ENCODE peak calls at places on chromosomes 12 and 14, in five cellular contexts. One of them, this sample, is unnamed. For H3K9me3, H3K4me1 and H3K36me3, the result is how much of the 10 kb centered on the place peaks cover.

GRCh38 chr12:52125499-52125900 is 46.0 kb downstream of the SMIM41 start:
- DNase-seq in CD4-positive, alpha-beta memory T cell: no peak
- DNase-seq in DND-41: no peak
- DNase-seq in heart left ventricle: no peak
- DNase-seq in left ventricle myocardium inferior: no peak
- DNase-seq in this sample: peak

GRCh38 chr12:8156845-8157244 is at the start of gene ZNF705A:
- DNase-seq in CD4-positive, alpha-beta memory T cell: no peak
- DNase-seq in DND-41: no peak
- DNase-seq in heart left ventricle: no peak
- DNase-seq in left ventricle myocardium inferior: no peak
- DNase-seq in this sample: no peak

GRCh38 chr12:93699271-93700141 is 22.3 kb downstream of the CRADD start:
- DNase-seq in CD4-positive, alpha-beta memory T cell: no peak
- DNase-seq in DND-41: no peak
- DNase-seq in heart left ventricle: no peak
- DNase-seq in left ventricle myocardium inferior: no peak
- DNase-seq in this sample: no peak

GRCh38 chr12:105427883-105428282 is 97.4 kb downstream of the C12orf75 start:
- DNase-seq in CD4-positive, alpha-beta memory T cell: no peak
- DNase-seq in DND-41: no peak
- DNase-seq in heart left ventricle: no peak
- DNase-seq in left ventricle myocardium inferior: no peak
- DNase-seq in this sample: no peak

GRCh38 chr14:35470775-35471174 is 63.2 kb upstream of the INSM2 start:
- DNase-seq in CD4-positive, alpha-beta memory T cell: no peak
- DNase-seq in DND-41: peak
- DNase-seq in heart left ventricle: no peak
- DNase-seq in left ventricle myocardium inferior: no peak
- DNase-seq in this sample: no peak

GRCh38 chr12:131088701-131089525 is 135.2 kb downstream of the ADGRD1 start:
- DNase-seq in CD4-positive, alpha-beta memory T cell: no peak
- DNase-seq in DND-41: peak
- DNase-seq in heart left ventricle: peak
- DNase-seq in left ventricle myocardium inferior: no peak
- DNase-seq in this sample: peak

GRCh38 chr14:85281921-85282320 is 248.0 kb upstream of the FLRT2 start:
- DNase-seq in CD4-positive, alpha-beta memory T cell: no peak
- DNase-seq in DND-41: no peak
- DNase-seq in heart left ventricle: no peak
- DNase-seq in left ventricle myocardium inferior: no peak
- DNase-seq in this sample: no peak

GRCh38 chr12:84637926-84638325 is 274.7 kb downstream of the SLC6A15 start:
- DNase-seq in CD4-positive, alpha-beta memory T cell: no peak
- DNase-seq in DND-41: no peak
- DNase-seq in heart left ventricle: no peak
- DNase-seq in left ventricle myocardium inferior: no peak
- DNase-seq in this sample: no peak

GRCh38 chr12:95630496-95630895 is 79.2 kb upstream of the USP44 start:
- DNase-seq in CD4-positive, alpha-beta memory T cell: no peak
- DNase-seq in DND-41: no peak
- DNase-seq in heart left ventricle: no peak
- DNase-seq in left ventricle myocardium inferior: no peak
- DNase-seq in this sample: no peak

GRCh38 chr14:104404922-104405321 is 174.6 kb upstream of the C14orf180 start:
- DNase-seq in CD4-positive, alpha-beta memory T cell: no peak
- DNase-seq in DND-41: no peak
- DNase-seq in heart left ventricle: no peak
- DNase-seq in left ventricle myocardium inferior: no peak
- DNase-seq in this sample: no peak

GRCh38 chr14:24436355-24437019 is 6.1 kb downstream of the SDR39U1 start:
- DNase-seq in CD4-positive, alpha-beta memory T cell: peak
- DNase-seq in DND-41: peak
- DNase-seq in heart left ventricle: peak
- DNase-seq in left ventricle myocardium inferior: no peak
- DNase-seq in this sample: no peak

GRCh38 chr14:105979446-105979845 is 453.1 kb downstream of the TMEM121 start:
- DNase-seq in CD4-positive, alpha-beta memory T cell: no peak
- DNase-seq in DND-41: no peak
- DNase-seq in heart left ventricle: no peak
- DNase-seq in left ventricle myocardium inferior: no peak
- DNase-seq in this sample: no peak
- H3K9me3 ChIP-seq in CD4-positive, alpha-beta memory T cell: under half
- H3K9me3 ChIP-seq in DND-41: under half
- H3K9me3 ChIP-seq in heart left ventricle: under half
- H3K9me3 ChIP-seq in left ventricle myocardium inferior: under half
- H3K9me3 ChIP-seq in this sample: under half

GRCh38 chr14:89618309-89618708 is 201.3 kb upstream of the FOXN3 start:
- DNase-seq in CD4-positive, alpha-beta memory T cell: no peak
- DNase-seq in DND-41: no peak
- DNase-seq in heart left ventricle: no peak
- DNase-seq in left ventricle myocardium inferior: no peak
- DNase-seq in this sample: no peak

GRCh38 chr14:89617142-89617460 is 200.1 kb upstream of the FOXN3 start:
- DNase-seq in CD4-positive, alpha-beta memory T cell: no peak
- DNase-seq in DND-41: no peak
- DNase-seq in heart left ventricle: no peak
- DNase-seq in left ventricle myocardium inferior: no peak
- DNase-seq in this sample: no peak

GRCh38 chr14:89616425-89617141 is 199.6 kb upstream of the FOXN3 start:
- DNase-seq in CD4-positive, alpha-beta memory T cell: peak
- DNase-seq in DND-41: peak
- DNase-seq in heart left ventricle: no peak
- DNase-seq in left ventricle myocardium inferior: no peak
- DNase-seq in this sample: no peak

GRCh38 chr14:89618821-89619551 is 202.0 kb upstream of the FOXN3 start:
- DNase-seq in CD4-positive, alpha-beta memory T cell: peak
- DNase-seq in DND-41: peak
- DNase-seq in heart left ventricle: peak
- DNase-seq in left ventricle myocardium inferior: peak
- DNase-seq in this sample: peak

GRCh38 chr14:89617471-89618291 is 200.6 kb upstream of the FOXN3 start:
- DNase-seq in CD4-positive, alpha-beta memory T cell: peak
- DNase-seq in DND-41: peak
- DNase-seq in heart left ventricle: peak
- DNase-seq in left ventricle myocardium inferior: no peak
- DNase-seq in this sample: peak
- H3K4me1 ChIP-seq in CD4-positive, alpha-beta memory T cell: half or more
- H3K4me1 ChIP-seq in DND-41: half or more
- H3K4me1 ChIP-seq in heart left ventricle: under half
- H3K4me1 ChIP-seq in left ventricle myocardium inferior: half or more
- H3K4me1 ChIP-seq in this sample: under half

GRCh38 chr12:54649825-54650224 is 1.7 kb upstream of the DCD start:
- DNase-seq in CD4-positive, alpha-beta memory T cell: no peak
- DNase-seq in DND-41: no peak
- DNase-seq in heart left ventricle: no peak
- DNase-seq in left ventricle myocardium inferior: no peak
- DNase-seq in this sample: no peak

GRCh38 chr12:54650409-54650808 is 2.2 kb upstream of the DCD start:
- DNase-seq in CD4-positive, alpha-beta memory T cell: no peak
- DNase-seq in DND-41: no peak
- DNase-seq in heart left ventricle: no peak
- DNase-seq in left ventricle myocardium inferior: no peak
- DNase-seq in this sample: no peak

GRCh38 chr12:54654926-54655325 is 6.8 kb upstream of the DCD start:
- DNase-seq in CD4-positive, alpha-beta memory T cell: no peak
- DNase-seq in DND-41: no peak
- DNase-seq in heart left ventricle: no peak
- DNase-seq in left ventricle myocardium inferior: no peak
- DNase-seq in this sample: no peak

GRCh38 chr12:54650884-54651283 is 2.7 kb upstream of the DCD start:
- DNase-seq in CD4-positive, alpha-beta memory T cell: no peak
- DNase-seq in DND-41: no peak
- DNase-seq in heart left ventricle: no peak
- DNase-seq in left ventricle myocardium inferior: no peak
- DNase-seq in this sample: no peak

GRCh38 chr12:54653025-54653424 is 4.9 kb upstream of the DCD start:
- DNase-seq in CD4-positive, alpha-beta memory T cell: no peak
- DNase-seq in DND-41: no peak
- DNase-seq in heart left ventricle: no peak
- DNase-seq in left ventricle myocardium inferior: no peak
- DNase-seq in this sample: no peak
- H3K36me3 ChIP-seq in CD4-positive, alpha-beta memory T cell: under half
- H3K36me3 ChIP-seq in DND-41: under half
- H3K36me3 ChIP-seq in heart left ventricle: under half
- H3K36me3 ChIP-seq in left ventricle myocardium inferior: under half
- H3K36me3 ChIP-seq in this sample: under half

GRCh38 chr14:105902131-105902898 is 375.9 kb downstream of the TMEM121 start:
- DNase-seq in CD4-positive, alpha-beta memory T cell: no peak
- DNase-seq in DND-41: no peak
- DNase-seq in heart left ventricle: peak
- DNase-seq in left ventricle myocardium inferior: no peak
- DNase-seq in this sample: no peak

GRCh38 chr14:105905456-105905855 is 379.1 kb downstream of the TMEM121 start:
- DNase-seq in CD4-positive, alpha-beta memory T cell: no peak
- DNase-seq in DND-41: no peak
- DNase-seq in heart left ventricle: peak
- DNase-seq in left ventricle myocardium inferior: no peak
- DNase-seq in this sample: no peak

GRCh38 chr14:105907276-105907675 is 380.9 kb downstream of the TMEM121 start:
- DNase-seq in CD4-positive, alpha-beta memory T cell: no peak
- DNase-seq in DND-41: no peak
- DNase-seq in heart left ventricle: no peak
- DNase-seq in left ventricle myocardium inferior: no peak
- DNase-seq in this sample: no peak

GRCh38 chr14:105903971-105904370 is 377.6 kb downstream of the TMEM121 start:
- DNase-seq in CD4-positive, alpha-beta memory T cell: no peak
- DNase-seq in DND-41: no peak
- DNase-seq in heart left ventricle: peak
- DNase-seq in left ventricle myocardium inferior: no peak
- DNase-seq in this sample: no peak

DNA sequence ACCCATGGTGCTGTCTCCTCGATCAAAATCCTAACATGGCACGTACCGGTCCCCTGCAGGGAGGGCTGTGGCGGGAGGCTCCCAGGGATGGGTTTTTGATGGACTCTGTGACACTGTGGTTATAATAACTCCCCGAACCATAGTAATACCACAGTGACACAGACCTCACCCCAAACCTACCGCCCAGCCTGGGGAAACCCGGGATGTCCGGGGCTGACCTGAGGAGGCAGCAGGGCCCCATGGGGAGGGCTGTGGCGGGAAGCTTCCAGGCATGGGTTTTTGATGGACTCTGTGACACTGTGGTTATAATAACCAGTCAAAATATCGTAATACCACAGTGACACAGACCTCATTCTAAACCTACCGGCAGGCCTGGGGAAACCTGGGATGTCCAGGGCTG is 378.0 kb downstream of the TMEM121 start:
- DNase-seq in CD4-positive, alpha-beta memory T cell: no peak
- DNase-seq in DND-41: no peak
- DNase-seq in heart left ventricle: peak
- DNase-seq in left ventricle myocardium inferior: no peak
- DNase-seq in this sample: no peak
- H3K9me3 ChIP-seq in CD4-positive, alpha-beta memory T cell: under half
- H3K9me3 ChIP-seq in DND-41: under half
- H3K9me3 ChIP-seq in heart left ventricle: under half
- H3K9me3 ChIP-seq in left ventricle myocardium inferior: under half
- H3K9me3 ChIP-seq in this sample: under half

GRCh38 chr12:3220382-3221321 is 143.5 kb downstream of the TSPAN9 start:
- DNase-seq in CD4-positive, alpha-beta memory T cell: no peak
- DNase-seq in DND-41: peak
- DNase-seq in heart left ventricle: no peak
- DNase-seq in left ventricle myocardium inferior: no peak
- DNase-seq in this sample: peak
- H3K4me1 ChIP-seq in CD4-positive, alpha-beta memory T cell: under half
- H3K4me1 ChIP-seq in DND-41: under half
- H3K4me1 ChIP-seq in heart left ventricle: half or more
- H3K4me1 ChIP-seq in left ventricle myocardium inferior: half or more
- H3K4me1 ChIP-seq in this sample: under half

GRCh38 chr12:128796439-128797118 is 27.2 kb downstream of the SLC15A4 start:
- DNase-seq in CD4-positive, alpha-beta memory T cell: no peak
- DNase-seq in DND-41: no peak
- DNase-seq in heart left ventricle: no peak
- DNase-seq in left ventricle myocardium inferior: no peak
- DNase-seq in this sample: no peak

GRCh38 chr12:128797119-128798118 is 26.3 kb downstream of the SLC15A4 start:
- DNase-seq in CD4-positive, alpha-beta memory T cell: no peak
- DNase-seq in DND-41: no peak
- DNase-seq in heart left ventricle: no peak
- DNase-seq in left ventricle myocardium inferior: no peak
- DNase-seq in this sample: no peak

GRCh38 chr12:128792881-128793280 is 30.9 kb downstream of the SLC15A4 start:
- DNase-seq in CD4-positive, alpha-beta memory T cell: no peak
- DNase-seq in DND-41: no peak
- DNase-seq in heart left ventricle: no peak
- DNase-seq in left ventricle myocardium inferior: no peak
- DNase-seq in this sample: no peak

GRCh38 chr12:128794661-128795529 is 28.9 kb downstream of the SLC15A4 start:
- DNase-seq in CD4-positive, alpha-beta memory T cell: no peak
- DNase-seq in DND-41: no peak
- DNase-seq in heart left ventricle: no peak
- DNase-seq in left ventricle myocardium inferior: no peak
- DNase-seq in this sample: no peak

DNA sequence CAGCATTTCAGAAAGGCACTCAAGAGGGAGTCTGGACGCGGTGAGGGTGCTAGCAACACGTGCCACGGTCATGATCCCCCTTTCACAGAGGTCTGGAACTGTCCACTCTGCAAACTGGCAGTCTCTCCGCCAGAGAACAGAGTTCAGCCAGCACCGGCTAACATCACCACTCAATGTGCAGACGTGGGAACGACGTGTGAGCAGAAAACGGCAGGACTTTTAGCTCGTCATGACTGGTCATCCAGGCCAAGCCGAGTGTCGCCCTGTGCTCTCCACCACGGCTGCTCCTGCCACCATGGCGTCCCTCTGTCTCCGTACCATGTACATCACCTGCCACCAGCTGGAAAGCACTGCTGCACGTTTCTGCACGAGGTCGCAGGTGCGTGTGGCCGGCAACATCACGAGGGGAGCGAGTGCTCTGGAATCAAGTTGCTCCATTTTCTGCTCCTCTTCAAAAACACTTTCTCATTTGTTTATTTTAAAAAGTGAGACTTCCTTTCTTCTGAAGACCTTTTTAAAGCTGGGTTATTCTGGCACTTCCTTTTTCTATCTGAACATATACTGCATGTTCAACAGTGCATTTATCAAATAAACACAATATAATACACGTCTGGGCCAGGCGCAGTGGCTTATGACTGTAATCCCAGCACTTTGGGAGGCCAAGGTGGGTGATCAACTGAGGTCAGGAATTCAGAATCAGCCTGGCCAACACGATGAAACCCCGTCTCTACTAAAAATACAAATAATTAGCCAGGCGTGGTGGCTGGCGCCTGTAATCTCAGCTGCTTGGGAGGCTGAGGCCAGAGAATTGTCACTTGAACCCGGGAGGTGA is 28.0 kb downstream of the SLC15A4 start:
- DNase-seq in CD4-positive, alpha-beta memory T cell: no peak
- DNase-seq in DND-41: no peak
- DNase-seq in heart left ventricle: no peak
- DNase-seq in left ventricle myocardium inferior: no peak
- DNase-seq in this sample: no peak
- H3K36me3 ChIP-seq in CD4-positive, alpha-beta memory T cell: under half
- H3K36me3 ChIP-seq in DND-41: half or more
- H3K36me3 ChIP-seq in heart left ventricle: half or more
- H3K36me3 ChIP-seq in left ventricle myocardium inferior: half or more
- H3K36me3 ChIP-seq in this sample: half or more

This sample was measured in kidney.